ENCODE peak calls at places on chromosomes 7 and 10, in ten cellular contexts. One of them, this sample, is unnamed.

GRCh38 chr7:73909996-73910395 is 49.0 kb downstream of the TMEM270 start:
- DNase-seq in neural crest cell: no peak
- DNase-seq in NCI-H2029: no peak
- DNase-seq in activated CD8-positive, alpha-beta memory T cell treated with anti-CD3 and anti-CD28 coated beads, Interleukin-2, amount 50 U/mL, for 4 hours: no peak
- DNase-seq in HFFc6: no peak
- DNase-seq in endothelial cell: no peak
- DNase-seq in NCI-H345: no peak
- DNase-seq in PC-9: no peak
- DNase-seq in pancreas: peak; percentile 40
- DNase-seq in C1 segment of cervical spinal cord: no peak
- DNase-seq in this sample: no peak

GRCh38 chr7:100966542-100967291 is 2.6 kb upstream of the MUC12 start:
- DNase-seq in NCI-H2029: no peak
- DNase-seq in activated CD8-positive, alpha-beta memory T cell treated with anti-CD3 and anti-CD28 coated beads, Interleukin-2, amount 50 U/mL, for 4 hours: no peak
- DNase-seq in neural crest cell: no peak
- DNase-seq in endothelial cell: no peak
- DNase-seq in NCI-H345: no peak
- DNase-seq in PC-9: no peak
- DNase-seq in C1 segment of cervical spinal cord: no peak
- DNase-seq in HFFc6: no peak
- DNase-seq in pancreas: no peak
- DNase-seq in this sample: peak; percentile 39

GRCh38 chr10:25808372-25808771 is 125.7 kb upstream of the MYO3A start:
- DNase-seq in neural crest cell: no peak
- DNase-seq in C1 segment of cervical spinal cord: no peak
- DNase-seq in NCI-H345: no peak
- DNase-seq in activated CD8-positive, alpha-beta memory T cell treated with anti-CD3 and anti-CD28 coated beads, Interleukin-2, amount 50 U/mL, for 4 hours: no peak
- DNase-seq in endothelial cell: no peak
- DNase-seq in PC-9: no peak
- DNase-seq in HFFc6: no peak
- DNase-seq in NCI-H2029: no peak
- DNase-seq in pancreas: no peak
- DNase-seq in this sample: no peak

GRCh38 chr10:120741415-120741814 is 109.7 kb upstream of the WDR11 start:
- DNase-seq in NCI-H2029: no peak
- DNase-seq in PC-9: no peak
- DNase-seq in HFFc6: no peak
- DNase-seq in C1 segment of cervical spinal cord: no peak
- DNase-seq in activated CD8-positive, alpha-beta memory T cell treated with anti-CD3 and anti-CD28 coated beads, Interleukin-2, amount 50 U/mL, for 4 hours: no peak
- DNase-seq in NCI-H345: peak; percentile 87
- DNase-seq in pancreas: no peak
- DNase-seq in neural crest cell: no peak
- DNase-seq in endothelial cell: no peak
- DNase-seq in this sample: no peak

GRCh38 chr10:43409385-43410109 is 561 bp upstream of the HNRNPF start:
- DNase-seq in HFFc6: no peak
- DNase-seq in NCI-H2029: peak; percentile 8
- DNase-seq in neural crest cell: peak; percentile 14
- DNase-seq in activated CD8-positive, alpha-beta memory T cell treated with anti-CD3 and anti-CD28 coated beads, Interleukin-2, amount 50 U/mL, for 4 hours: peak; percentile 62
- DNase-seq in NCI-H345: peak; percentile 34
- DNase-seq in endothelial cell: peak; percentile 11
- DNase-seq in pancreas: peak; percentile 60
- DNase-seq in C1 segment of cervical spinal cord: no peak
- DNase-seq in PC-9: peak; percentile 67
- DNase-seq in this sample: peak; percentile 23

GRCh38 chr10:102334106-102334505 is 61.4 kb upstream of the NFKB2 start:
- DNase-seq in PC-9: no peak
- DNase-seq in activated CD8-positive, alpha-beta memory T cell treated with anti-CD3 and anti-CD28 coated beads, Interleukin-2, amount 50 U/mL, for 4 hours: no peak
- DNase-seq in neural crest cell: no peak
- DNase-seq in HFFc6: no peak
- DNase-seq in NCI-H2029: no peak
- DNase-seq in C1 segment of cervical spinal cord: no peak
- DNase-seq in NCI-H345: no peak
- DNase-seq in endothelial cell: no peak
- DNase-seq in pancreas: no peak
- DNase-seq in this sample: no peak

GRCh38 chr10:15780353-15781135 is 60.8 kb upstream of the ITGA8 start:
- DNase-seq in HFFc6: no peak
- DNase-seq in activated CD8-positive, alpha-beta memory T cell treated with anti-CD3 and anti-CD28 coated beads, Interleukin-2, amount 50 U/mL, for 4 hours: no peak
- DNase-seq in pancreas: no peak
- DNase-seq in NCI-H345: no peak
- DNase-seq in endothelial cell: no peak
- DNase-seq in PC-9: no peak
- DNase-seq in NCI-H2029: no peak
- DNase-seq in C1 segment of cervical spinal cord: no peak
- DNase-seq in neural crest cell: no peak
- DNase-seq in this sample: no peak

GRCh38 chr10:48896756-48897437 is 42.7 kb downstream of the LRRC18 start:
- DNase-seq in HFFc6: peak; percentile 6
- DNase-seq in pancreas: no peak
- DNase-seq in C1 segment of cervical spinal cord: no peak
- DNase-seq in endothelial cell: no peak
- DNase-seq in NCI-H345: peak; percentile 25
- DNase-seq in activated CD8-positive, alpha-beta memory T cell treated with anti-CD3 and anti-CD28 coated beads, Interleukin-2, amount 50 U/mL, for 4 hours: no peak
- DNase-seq in NCI-H2029: no peak
- DNase-seq in neural crest cell: no peak
- DNase-seq in PC-9: no peak
- DNase-seq in this sample: no peak

GRCh38 chr10:31031205-31031665 is 430 bp downstream of the ZNF438 start:
- DNase-seq in HFFc6: no peak
- DNase-seq in neural crest cell: no peak
- DNase-seq in PC-9: no peak
- DNase-seq in NCI-H2029: peak; percentile 58
- DNase-seq in pancreas: no peak
- DNase-seq in C1 segment of cervical spinal cord: no peak
- DNase-seq in endothelial cell: no peak
- DNase-seq in activated CD8-positive, alpha-beta memory T cell treated with anti-CD3 and anti-CD28 coated beads, Interleukin-2, amount 50 U/mL, for 4 hours: no peak
- DNase-seq in NCI-H345: no peak
- DNase-seq in this sample: no peak

GRCh38 chr7:13032524-13032923 is 345.1 kb downstream of the ARL4A start:
- DNase-seq in C1 segment of cervical spinal cord: no peak
- DNase-seq in endothelial cell: no peak
- DNase-seq in neural crest cell: no peak
- DNase-seq in HFFc6: no peak
- DNase-seq in PC-9: no peak
- DNase-seq in NCI-H2029: no peak
- DNase-seq in activated CD8-positive, alpha-beta memory T cell treated with anti-CD3 and anti-CD28 coated beads, Interleukin-2, amount 50 U/mL, for 4 hours: no peak
- DNase-seq in pancreas: no peak
- DNase-seq in NCI-H345: peak; percentile 53
- DNase-seq in this sample: no peak

GRCh38 chr10:15293862-15294835 is 76.9 kb downstream of the FAM171A1 start:
- DNase-seq in neural crest cell: no peak
- DNase-seq in NCI-H2029: no peak
- DNase-seq in HFFc6: peak; percentile 11
- DNase-seq in endothelial cell: no peak
- DNase-seq in PC-9: no peak
- DNase-seq in pancreas: no peak
- DNase-seq in NCI-H345: no peak
- DNase-seq in C1 segment of cervical spinal cord: peak; percentile 44
- DNase-seq in activated CD8-positive, alpha-beta memory T cell treated with anti-CD3 and anti-CD28 coated beads, Interleukin-2, amount 50 U/mL, for 4 hours: no peak
- DNase-seq in this sample: no peak

GRCh38 chr7:46071601-46072000 is 150.5 kb upstream of the IGFBP3 start:
- DNase-seq in HFFc6: peak; percentile 21
- DNase-seq in activated CD8-positive, alpha-beta memory T cell treated with anti-CD3 and anti-CD28 coated beads, Interleukin-2, amount 50 U/mL, for 4 hours: no peak
- DNase-seq in neural crest cell: no peak
- DNase-seq in NCI-H2029: no peak
- DNase-seq in pancreas: no peak
- DNase-seq in endothelial cell: no peak
- DNase-seq in PC-9: peak; percentile 33
- DNase-seq in NCI-H345: no peak
- DNase-seq in C1 segment of cervical spinal cord: no peak
- DNase-seq in this sample: no peak

GRCh38 chr7:44045226-44046014 is 918 bp downstream of the DBNL start:
- DNase-seq in HFFc6: no peak
- DNase-seq in pancreas: no peak
- DNase-seq in NCI-H345: no peak
- DNase-seq in C1 segment of cervical spinal cord: no peak
- DNase-seq in neural crest cell: no peak
- DNase-seq in endothelial cell: no peak
- DNase-seq in NCI-H2029: no peak
- DNase-seq in activated CD8-positive, alpha-beta memory T cell treated with anti-CD3 and anti-CD28 coated beads, Interleukin-2, amount 50 U/mL, for 4 hours: no peak
- DNase-seq in PC-9: peak; percentile 56
- DNase-seq in this sample: no peak

GRCh38 chr7:48188776-48189520 is 17.7 kb downstream of the ABCA13 start:
- DNase-seq in activated CD8-positive, alpha-beta memory T cell treated with anti-CD3 and anti-CD28 coated beads, Interleukin-2, amount 50 U/mL, for 4 hours: no peak
- DNase-seq in C1 segment of cervical spinal cord: no peak
- DNase-seq in endothelial cell: no peak
- DNase-seq in PC-9: no peak
- DNase-seq in NCI-H2029: no peak
- DNase-seq in HFFc6: no peak
- DNase-seq in NCI-H345: no peak
- DNase-seq in pancreas: no peak
- DNase-seq in neural crest cell: no peak
- DNase-seq in this sample: no peak